ENCODE peak calls at places on chromosomes 16 and 17, in seven cellular contexts. K is heart left ventricle, O is GM12865, E is pancreas, J is fibroblast of mammary gland, Z is AG09309, P is spleen. L is an unnamed sample.

GRCh38 chr17:47188799-47189731 is at the start of gene CDC27:
- DNase-seq in O (peak), Z (peak), E (peak), K (peak), J (peak), P (peak), L (peak)

GRCh38 chr17:45828171-45829133 is 16.2 kb upstream of the SPPL2C start:
- DNase-seq in Z (no peak), J (no peak), E (peak), O (no peak), K (no peak), P (no peak), L (no peak)

GRCh38 chr17:5817475-5818395 is 233.4 kb upstream of the NLRP1 start:
- DNase-seq in K (no peak), Z (no peak), P (no peak), J (no peak), E (no peak), O (no peak), L (no peak)

GRCh38 chr16:30005341-30006094 is 5.3 kb downstream of the DOC2A start:
- DNase-seq in K (no peak), E (peak), J (peak), Z (no peak), P (no peak), O (peak), L (no peak)

GRCh38 chr17:9577402-9577709 is 914 bp downstream of the CFAP52 start:
- DNase-seq in E (no peak), K (no peak), Z (no peak), P (no peak), J (peak), O (no peak), L (no peak)

GRCh38 chr16:78703951-78704350 is 604.5 kb downstream of the WWOX start:
- DNase-seq in K (no peak), P (no peak), Z (no peak), J (peak), O (no peak), E (no peak), L (no peak)

GRCh38 chr17:76200354-76200753 is 39.9 kb downstream of the RNF157 start:
- DNase-seq in P (no peak), O (no peak), Z (no peak), K (no peak), E (no peak), J (peak), L (no peak)

GRCh38 chr17:49676276-49676868 is 1.5 kb downstream of the SPOP start:
- DNase-seq in K (no peak), P (no peak), J (peak), O (peak), Z (no peak), E (no peak), L (no peak)

GRCh38 chr17:41909088-41909487 is 9.7 kb downstream of the ACLY start:
- DNase-seq in E (no peak), Z (no peak), O (no peak), J (no peak), P (no peak), K (no peak), L (no peak)

GRCh38 chr16:56657555-56658430 is at the start of gene MT1F:
- DNase-seq in Z (no peak), K (peak), O (peak), E (peak), P (peak), J (peak), L (no peak)

GRCh38 chr16:11725457-11725856 is 17.2 kb downstream of the TXNDC11 start:
- DNase-seq in Z (no peak), P (no peak), K (no peak), O (no peak), J (no peak), E (no peak), L (no peak)

GRCh38 chr17:70622382-70623260 is 453.3 kb downstream of the KCNJ2 start:
- DNase-seq in Z (no peak), E (no peak), J (peak), P (no peak), K (peak), O (peak), L (no peak)

GRCh38 chr17:55743103-55743679 is 7.7 kb upstream of the PCTP start:
- DNase-seq in J (peak), P (no peak), K (peak), E (no peak), Z (no peak), O (peak), L (no peak)

GRCh38 chr17:60557805-60558204 is 31.8 kb upstream of the APPBP2 start:
- DNase-seq in E (no peak), P (no peak), Z (no peak), J (no peak), O (no peak), K (no peak), L (no peak)

GRCh38 chr16:85916141-85916890 is 17.4 kb downstream of the IRF8 start:
- DNase-seq in Z (no peak), E (no peak), P (peak), K (peak), O (no peak), J (no peak), L (no peak)

GRCh38 chr17:81190591-81190990 is 24.6 kb upstream of the AATK start:
- DNase-seq in O (no peak), E (no peak), K (no peak), Z (no peak), P (no peak), J (no peak), L (no peak)

GRCh38 chr17:38563362-38564253 is 42.1 kb downstream of the SRCIN1 start:
- DNase-seq in E (peak), O (no peak), K (no peak), J (no peak), Z (no peak), P (no peak), L (no peak)

GRCh38 chr17:81301195-81302144 is 6.4 kb upstream of the SLC38A10 start:
- DNase-seq in Z (no peak), P (no peak), J (no peak), E (no peak), K (no peak), O (no peak), L (no peak)

GRCh38 chr16:88716201-88716600 is 9.9 kb downstream of the CTU2 start:
- DNase-seq in J (no peak), P (no peak), E (no peak), O (no peak), Z (no peak), K (no peak), L (no peak)

GRCh38 chr17:79075433-79075805 is 795 bp downstream of the ENGASE start:
- DNase-seq in K (no peak), O (peak), J (no peak), E (no peak), Z (no peak), P (no peak), L (no peak)

GRCh38 chr17:8532021-8532420 is 96.3 kb downstream of the NDEL1 start:
- DNase-seq in E (no peak), K (no peak), J (no peak), Z (no peak), P (no peak), O (no peak), L (no peak)

GRCh38 chr17:76219670-76220383 is 20.5 kb downstream of the RNF157 start:
- DNase-seq in K (no peak), Z (no peak), J (no peak), E (no peak), P (no peak), O (no peak), L (no peak)

GRCh38 chr16:69132424-69133252 is at the start of the genes CHTF8 and UTP4:
- DNase-seq in O (peak), E (peak), Z (peak), K (peak), P (peak), J (peak), L (no peak)

GRCh38 chr17:75344664-75345063 is 55.4 kb upstream of the SLC25A19 start:
- DNase-seq in E (no peak), O (peak), J (no peak), P (no peak), K (no peak), Z (no peak), L (no peak)

GRCh38 chr17:37490638-37491614 is 1.2 kb downstream of the DUSP14 start:
- DNase-seq in Z (no peak), K (peak), J (peak), P (no peak), O (peak), E (no peak), L (no peak)

GRCh38 chr17:38852771-38853291 is 690 bp downstream of the RPL23 start:
- DNase-seq in P (no peak), O (no peak), J (no peak), E (no peak), K (no peak), Z (no peak), L (no peak)

GRCh38 chr16:24681793-24682192 is 47.7 kb upstream of the TNRC6A start:
- DNase-seq in E (no peak), O (no peak), J (peak), P (no peak), Z (no peak), K (no peak), L (no peak)

GRCh38 chr17:78571329-78571728 is 5.9 kb downstream of the DNAH17 start:
- DNase-seq in J (no peak), O (no peak), E (no peak), P (peak), K (no peak), Z (no peak), L (no peak)

GRCh38 chr16:58026139-58026704 is 668 bp downstream of the MMP15 start:
- DNase-seq in J (peak), Z (no peak), P (peak), E (peak), K (peak), O (peak), L (no peak)

GRCh38 chr17:57667461-57667923 is 77.6 kb downstream of the CCDC182 start:
- DNase-seq in P (peak), E (no peak), K (no peak), J (no peak), O (no peak), Z (no peak), L (no peak)

GRCh38 chr17:81802048-81802758 is 1.7 kb upstream of the GCGR start:
- DNase-seq in Z (no peak), E (no peak), O (no peak), J (no peak), K (no peak), P (no peak), L (no peak)

GRCh38 chr17:31390748-31391495 is 553 bp upstream of the RAB11FIP4 start:
- DNase-seq in Z (no peak), P (peak), J (no peak), K (no peak), O (no peak), E (no peak), L (no peak)

GRCh38 chr17:37413875-37414519 is 7.3 kb downstream of the TADA2A start:
- DNase-seq in O (no peak), Z (no peak), K (no peak), E (no peak), J (peak), P (no peak), L (no peak)

GRCh38 chr17:759964-760363 is 7.9 kb upstream of the GEMIN4 start:
- DNase-seq in P (no peak), Z (no peak), K (no peak), O (no peak), J (no peak), E (no peak), L (no peak)

GRCh38 chr17:68570531-68570930 is 30.6 kb downstream of the FAM20A start:
- DNase-seq in O (no peak), E (no peak), J (no peak), Z (no peak), P (no peak), K (no peak), L (no peak)

GRCh38 chr17:68567581-68567980 is 33.6 kb downstream of the FAM20A start:
- DNase-seq in E (no peak), K (no peak), Z (no peak), P (no peak), J (no peak), O (no peak), L (no peak)

GRCh38 chr17:68566145-68566738 is 34.9 kb downstream of the FAM20A start:
- DNase-seq in O (no peak), Z (peak), K (no peak), J (peak), P (no peak), E (no peak), L (no peak)

GRCh38 chr17:68567035-68567434 is 34.1 kb downstream of the FAM20A start:
- DNase-seq in E (no peak), Z (peak), O (no peak), K (no peak), P (no peak), J (no peak), L (no peak)

DNA sequence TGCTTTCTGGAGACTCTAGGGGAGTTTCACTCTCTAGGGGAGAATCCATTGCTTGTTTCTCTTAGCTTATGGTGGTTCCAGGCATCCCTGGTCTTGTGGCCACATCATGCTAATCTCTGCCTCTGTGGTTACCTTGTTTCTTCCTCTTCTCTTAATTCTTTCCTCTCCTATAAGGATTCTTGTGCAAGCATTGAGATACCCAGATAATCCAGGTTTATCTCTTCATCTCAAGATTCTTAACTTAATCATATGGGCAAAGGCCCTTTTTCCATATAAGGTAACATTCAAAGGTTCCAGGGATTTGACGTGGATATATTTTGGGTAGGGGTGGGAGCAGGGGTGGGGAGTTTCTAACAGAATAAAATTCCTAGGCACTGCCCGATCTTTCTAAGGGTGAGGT is 32.6 kb downstream of the FAM20A start:
- DNase-seq in O (no peak), K (no peak), E (no peak), Z (no peak), P (no peak), J (no peak), L (no peak)
- H3K4me3 ChIP-seq in O (no peak), K (no peak), E (no peak), Z (no peak), P (no peak), J (no peak), L (no peak)

GRCh38 chr16:50093607-50094570 is 28.1 kb downstream of the HEATR3 start:
- DNase-seq in Z (no peak), P (no peak), E (no peak), O (no peak), K (peak), J (peak), L (no peak)
- TF ChIP-seq CTCF in Z (no peak), P (no peak), E (no peak), O (no peak), K (no peak), J (no peak), L (no peak)

GRCh38 chr17:28407974-28408306 is 1.9 kb upstream of the SLC46A1 start:
- DNase-seq in P (no peak), O (no peak), J (no peak), Z (no peak), K (no peak), E (no peak), L (no peak)

GRCh38 chr17:28407130-28407973 is 1.3 kb upstream of the SLC46A1 start:
- DNase-seq in P (no peak), K (no peak), Z (no peak), O (no peak), J (no peak), E (no peak), L (no peak)

GRCh38 chr17:28405632-28406477 is at the start of gene SLC46A1:
- DNase-seq in J (peak), E (peak), Z (no peak), O (peak), K (peak), P (peak), L (no peak)

GRCh38 chr17:28404812-28405570 is 1.0 kb downstream of the SLC46A1 start:
- DNase-seq in O (no peak), Z (no peak), P (no peak), K (no peak), J (no peak), E (peak), L (no peak)

GRCh38 chr17:28406478-28406824 is 439 bp upstream of the SLC46A1 start:
- DNase-seq in Z (no peak), O (no peak), P (no peak), K (no peak), E (no peak), J (peak), L (no peak)
- H3K4me3 ChIP-seq in Z (peak), O (peak), P (peak), K (peak), E (peak), J (peak), L (peak)

GRCh38 chr16:80948886-80949502 is 57.7 kb downstream of the CMC2 start:
- DNase-seq in Z (no peak), K (no peak), O (peak), J (peak), P (peak), E (peak), L (no peak)
- TF ChIP-seq CTCF in Z (peak), K (peak), O (peak), J (peak), P (no peak), E (no peak), L (peak)

GRCh38 chr16:4290236-4290830 is 17.5 kb upstream of the TFAP4 start:
- DNase-seq in O (no peak), P (no peak), Z (no peak), K (no peak), J (peak), E (no peak), L (no peak)

GRCh38 chr16:4291699-4292098 is 18.9 kb upstream of the TFAP4 start:
- DNase-seq in J (no peak), K (no peak), O (no peak), P (no peak), E (no peak), Z (no peak), L (no peak)

GRCh38 chr16:4293181-4293716 is 20.4 kb upstream of the TFAP4 start:
- DNase-seq in Z (no peak), K (no peak), P (no peak), O (no peak), J (no peak), E (no peak), L (no peak)

GRCh38 chr16:4297480-4297879 is 18.4 kb upstream of the GLIS2 start:
- DNase-seq in E (no peak), Z (no peak), J (no peak), O (no peak), K (no peak), P (no peak), L (no peak)

DNA sequence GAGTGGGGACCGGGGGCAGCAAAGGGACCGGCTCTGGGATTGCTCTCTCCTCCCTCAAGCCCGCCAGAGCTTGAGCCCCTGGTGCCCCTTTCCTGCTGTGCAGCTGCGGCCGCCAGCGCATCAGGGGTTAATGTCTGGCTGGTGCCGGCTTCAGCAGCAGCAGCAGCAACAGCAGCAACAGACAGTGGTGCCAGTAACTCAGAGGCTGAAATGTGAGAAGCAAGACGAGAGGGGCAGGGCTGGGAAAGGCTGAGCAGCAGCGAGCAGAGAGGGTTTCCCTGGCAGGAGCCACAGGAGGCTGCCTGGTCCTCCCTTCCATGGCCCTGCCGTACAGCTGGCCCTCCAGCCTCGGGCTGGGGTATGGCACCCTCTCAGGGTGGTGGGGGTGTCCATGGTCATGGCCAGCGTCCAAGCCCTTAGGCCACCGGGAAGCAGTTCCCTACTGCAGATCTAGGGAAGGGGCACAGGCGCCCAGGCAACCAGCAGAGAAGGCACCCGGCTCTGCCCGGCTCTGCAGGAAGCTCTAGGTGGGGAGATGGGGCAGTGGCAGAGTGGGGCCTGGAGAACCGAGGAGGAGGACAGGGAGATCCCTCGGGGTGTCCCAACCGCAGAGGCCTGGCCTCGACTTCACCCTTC is 21.1 kb upstream of the TFAP4 start:
- DNase-seq in P (no peak), K (peak), E (no peak), O (no peak), J (peak), Z (no peak), L (no peak)
- H3K4me3 ChIP-seq in P (no peak), K (peak), E (no peak), O (no peak), J (no peak), Z (no peak), L (peak)

GRCh38 chr16:66240565-66240964 is 125.9 kb upstream of the CDH5 start:
- DNase-seq in E (no peak), P (no peak), Z (no peak), J (no peak), K (no peak), O (no peak), L (no peak)

GRCh38 chr16:66240088-66240487 is 126.4 kb upstream of the CDH5 start:
- DNase-seq in K (no peak), J (no peak), E (no peak), Z (no peak), P (no peak), O (no peak), L (no peak)

GRCh38 chr16:66240996-66241395 is 125.5 kb upstream of the CDH5 start:
- DNase-seq in E (no peak), J (no peak), Z (no peak), O (no peak), K (no peak), P (no peak), L (no peak)

GRCh38 chr16:66238696-66239095 is 127.8 kb upstream of the CDH5 start:
- DNase-seq in O (no peak), E (no peak), P (no peak), Z (no peak), K (no peak), J (no peak), L (no peak)

DNA sequence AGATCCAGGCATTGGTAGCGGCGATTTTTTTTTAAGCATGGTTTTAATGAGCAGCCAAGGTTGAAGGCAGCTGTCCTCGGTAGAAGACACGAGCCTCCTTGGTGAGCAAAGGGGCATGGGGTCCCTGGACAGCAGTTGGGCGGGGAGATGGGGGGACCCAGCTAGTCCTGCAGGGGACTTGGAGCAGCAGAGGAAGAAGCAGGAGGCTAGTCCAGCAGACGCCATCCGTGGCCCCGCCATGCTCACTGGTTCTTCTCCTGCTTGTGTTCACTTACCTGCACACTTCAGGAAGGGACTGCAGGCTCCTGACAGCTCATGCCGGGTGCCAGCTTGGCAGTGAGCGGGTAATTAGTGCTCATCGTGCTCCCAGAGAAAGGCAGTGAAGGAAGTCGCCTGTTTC is 130.2 kb upstream of the CDH5 start:
- DNase-seq in Z (no peak), O (no peak), E (no peak), K (no peak), J (no peak), P (no peak), L (no peak)
- TF ChIP-seq CTCF in Z (no peak), O (no peak), E (no peak), K (no peak), J (no peak), P (no peak), L (no peak)

DNA sequence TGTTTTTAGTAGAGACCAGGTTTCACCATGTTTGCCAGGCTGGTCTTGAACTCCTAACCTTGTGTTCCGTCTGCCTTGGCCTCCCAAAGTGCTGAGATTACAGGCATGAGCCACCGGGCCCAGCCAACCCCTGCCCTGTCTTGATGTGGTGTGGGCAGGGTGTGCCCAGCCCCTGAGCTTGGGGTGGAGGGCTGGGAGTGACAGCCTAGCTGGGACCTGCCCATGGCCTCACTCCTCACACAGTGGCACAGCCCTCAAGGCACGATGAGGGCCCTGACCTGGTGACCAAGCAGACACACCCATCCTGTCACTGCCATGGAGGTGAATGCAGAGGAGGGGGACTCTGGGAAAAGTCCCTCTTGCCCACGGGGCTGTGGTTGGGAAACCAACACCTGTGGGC is 3.0 kb downstream of the IL32 start:
- DNase-seq in O (no peak), Z (no peak), E (peak), J (no peak), K (no peak), P (peak), L (no peak)
- H3K4me3 ChIP-seq in O (no peak), Z (no peak), E (no peak), J (no peak), K (no peak), P (peak), L (no peak)

GRCh38 chr16:83887088-83887487 is 11.8 kb upstream of the MLYCD start:
- DNase-seq in E (no peak), Z (no peak), K (no peak), J (peak), P (no peak), O (no peak), L (no peak)
- TF ChIP-seq CTCF in E (no peak), Z (peak), K (no peak), J (peak), P (no peak), O (no peak), L (peak)